ENCODE peak calls at places on chromosomes 2 and 18, in four cellular contexts. M is mesendoderm, C is H1, X is H9. B is an unnamed sample.
A peak's percentile ranks its signal among the peaks of the same experiment; 100 is the strongest.

GRCh38 chr2:161044095-161044874 is 115.9 kb upstream of the TANK start:
- DNase-seq in M (no peak), C (no peak), X (no peak), B (peak; percentile 73)

GRCh38 chr2:128631698-128632490 is 313.2 kb upstream of the HS6ST1 start:
- DNase-seq in M (no peak), C (no peak), X (peak; percentile 22), B (no peak)

GRCh38 chr2:144083211-144083610 is 436.7 kb downstream of the ZEB2 start:
- DNase-seq in M (no peak), C (no peak), X (no peak), B (peak; percentile 85)

GRCh38 chr2:105177546-105178254 is 63.8 kb upstream of the GPR45 start:
- DNase-seq in M (peak; percentile 85), C (no peak), X (peak; percentile 46), B (no peak)

GRCh38 chr18:40868110-40868858 is 1086.8 kb upstream of the PIK3C3 start:
- DNase-seq in M (no peak), C (no peak), X (no peak), B (peak; percentile 96)

GRCh38 chr2:9356336-9356735 is 67.0 kb downstream of the ITGB1BP1 start:
- DNase-seq in M (no peak), C (no peak), X (no peak), B (no peak)

GRCh38 chr2:44778671-44779476 is 162.6 kb upstream of the SIX3 start:
- DNase-seq in M (peak; percentile 74), C (no peak), X (peak; percentile 75), B (no peak)

GRCh38 chr2:3517948-3518495 is 1.3 kb downstream of the ADI1 start:
- DNase-seq in M (no peak), C (no peak), X (no peak), B (no peak)

GRCh38 chr18:10352671-10353070 is 101.8 kb upstream of the APCDD1 start:
- DNase-seq in M (no peak), C (no peak), X (no peak), B (no peak)

DNA sequence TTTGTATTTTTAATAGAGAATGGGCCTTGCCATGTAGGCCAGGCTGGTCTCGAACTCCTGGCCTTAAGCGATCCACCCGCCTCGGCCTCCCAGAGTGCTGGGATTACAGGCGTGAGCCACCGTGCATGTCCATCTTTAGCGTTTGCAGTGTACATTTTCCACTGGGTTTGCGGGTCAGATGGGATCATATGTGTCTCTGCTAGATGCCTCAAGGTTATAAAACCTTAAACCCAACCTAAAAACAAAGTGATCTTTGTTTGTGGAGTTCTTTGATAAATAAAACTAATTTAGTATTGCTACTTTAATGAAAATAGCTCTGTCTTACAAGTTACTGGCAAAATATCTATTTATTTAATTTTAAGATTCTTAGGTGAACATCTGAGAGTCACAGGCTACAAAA is 13.1 kb upstream of the ALPG start:
- DNase-seq in M (no peak), C (no peak), X (no peak), B (no peak)
- H4K5ac ChIP-seq in M (no peak overlapping the region), C (no peak overlapping the region), X (no peak overlapping the region), B (no peak overlapping the region)

DNA sequence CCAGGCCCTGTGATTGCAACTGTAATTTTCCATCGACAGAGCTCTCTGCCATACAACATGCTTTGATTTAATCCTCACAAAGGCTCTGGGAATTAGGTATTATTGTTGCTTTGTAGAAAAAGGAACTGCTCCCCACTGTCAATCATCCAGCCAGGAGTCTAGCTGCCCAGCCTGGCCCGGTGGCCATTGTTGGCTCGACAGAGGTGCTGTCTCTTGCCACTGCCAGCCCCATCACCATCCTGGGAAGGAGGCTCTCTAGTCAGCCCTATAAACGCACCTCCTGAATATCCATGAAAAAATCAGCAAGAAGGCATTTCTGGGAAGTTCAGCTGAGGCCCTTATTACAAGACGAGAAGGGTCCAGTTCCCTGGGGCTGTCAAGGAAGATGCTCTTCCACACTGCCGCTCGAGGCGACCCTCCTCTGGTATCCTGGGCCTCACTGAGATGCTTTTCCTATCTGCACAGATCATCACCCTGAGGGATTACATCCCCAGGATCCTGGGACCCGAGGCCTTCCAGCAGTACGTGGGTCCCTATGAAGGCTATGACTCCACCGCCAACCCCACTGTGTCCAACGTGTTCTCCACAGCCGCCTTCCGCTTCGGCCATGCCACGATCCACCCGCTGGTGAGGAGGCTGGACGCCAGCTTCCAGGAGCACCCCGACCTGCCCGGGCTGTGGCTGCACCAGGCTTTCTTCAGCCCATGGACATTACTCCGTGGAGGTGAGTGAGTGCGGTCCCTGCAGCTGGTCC is 71.0 kb downstream of the TPO start:
- DNase-seq in M (no peak), C (no peak), X (no peak), B (no peak)
- H2AK5ac ChIP-seq in M (no peak overlapping the region), C (no peak overlapping the region), X (no peak overlapping the region), B (no peak overlapping the region)

GRCh38 chr2:241991236-241991635 is 121.7 kb downstream of the RTP5 start:
- DNase-seq in M (no peak), C (no peak), X (no peak), B (no peak)

GRCh38 chr2:241994556-241995213 is 125.2 kb downstream of the RTP5 start:
- DNase-seq in M (no peak), C (no peak), X (no peak), B (no peak)

GRCh38 chr2:241994086-241994485 is 124.6 kb downstream of the RTP5 start:
- DNase-seq in M (no peak), C (no peak), X (no peak), B (no peak)

GRCh38 chr2:241992753-241993152 is 123.2 kb downstream of the RTP5 start:
- DNase-seq in M (no peak), C (no peak), X (no peak), B (no peak)

DNA sequence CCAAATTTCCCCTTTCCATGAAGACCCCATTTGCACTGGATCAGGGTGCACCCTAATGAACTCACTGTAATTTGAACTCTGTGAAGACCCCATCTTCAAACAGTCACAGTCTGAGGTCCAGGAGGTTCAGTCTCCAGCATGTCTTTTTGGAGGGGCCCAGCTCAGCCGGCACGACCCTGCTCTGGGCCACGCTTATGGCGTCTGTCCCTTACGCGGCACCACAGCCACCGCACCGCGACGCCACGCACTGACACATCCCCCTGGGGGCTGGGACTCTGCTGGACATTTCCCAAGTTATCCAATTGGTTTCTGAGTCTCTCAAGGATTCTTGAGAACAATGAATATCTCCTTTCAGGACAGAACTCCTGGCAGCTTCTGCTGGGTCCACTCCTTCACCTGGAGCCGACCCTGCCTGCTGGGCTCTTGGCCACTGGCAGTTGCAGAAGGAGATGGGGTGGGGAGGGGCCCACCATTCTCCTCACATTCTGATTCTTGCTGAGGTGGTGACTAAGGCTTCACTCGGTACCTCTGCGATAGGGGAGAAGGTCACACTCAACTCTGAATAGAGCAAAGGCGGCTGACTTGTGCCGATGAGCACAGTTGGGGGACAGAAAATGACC is 124.0 kb downstream of the RTP5 start:
- DNase-seq in M (no peak), C (no peak), X (no peak), B (no peak)
- H4K5ac ChIP-seq in M (no peak overlapping the region), C (no peak overlapping the region), X (no peak overlapping the region), B (no peak overlapping the region)

GRCh38 chr2:239769574-239770145 is 255.5 kb downstream of the NDUFA10 start:
- DNase-seq in M (no peak), C (no peak), X (no peak), B (no peak)
- H2AK5ac ChIP-seq in M (no peak overlapping the region), C (no peak overlapping the region), X (no peak overlapping the region), B (no peak overlapping the region)

DNA sequence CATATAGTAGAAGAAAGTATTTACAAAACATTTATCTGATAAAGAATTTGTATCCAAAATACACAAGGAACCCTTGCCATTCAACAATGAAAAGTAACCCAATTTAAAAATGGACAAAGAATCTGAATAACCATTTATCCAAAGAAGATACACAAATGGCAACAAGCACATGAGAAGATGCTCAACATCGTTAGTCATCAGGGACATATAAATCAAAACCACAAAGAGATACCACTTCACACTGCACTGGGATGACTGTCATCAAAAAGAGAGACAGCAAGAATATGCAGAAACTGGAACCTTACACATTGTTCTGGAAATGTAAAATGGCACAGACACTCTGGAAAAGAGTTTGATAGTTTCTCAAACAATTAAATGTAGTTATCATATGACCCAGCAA is 27.3 kb downstream of the GAREM1 start:
- DNase-seq in M (no peak), C (no peak), X (no peak), B (no peak)
- H4K5ac ChIP-seq in M (no peak overlapping the region), C (no peak overlapping the region), X (no peak overlapping the region), B (no peak overlapping the region)

GRCh38 chr2:47724221-47724981 is 58.5 kb upstream of the MSH6 start:
- DNase-seq in M (peak; percentile 64), C (no peak), X (no peak), B (peak; percentile 13)
- H2AK5ac ChIP-seq in M (no peak overlapping the region), C (no peak overlapping the region), X (no peak overlapping the region), B (no peak overlapping the region)

GRCh38 chr18:67239826-67240225 is 276.7 kb downstream of the DSEL start:
- DNase-seq in M (no peak), C (no peak), X (no peak), B (no peak)
- H4K5ac ChIP-seq in M (no peak overlapping the region), C (no peak overlapping the region), X (no peak overlapping the region), B (no peak overlapping the region)

DNA sequence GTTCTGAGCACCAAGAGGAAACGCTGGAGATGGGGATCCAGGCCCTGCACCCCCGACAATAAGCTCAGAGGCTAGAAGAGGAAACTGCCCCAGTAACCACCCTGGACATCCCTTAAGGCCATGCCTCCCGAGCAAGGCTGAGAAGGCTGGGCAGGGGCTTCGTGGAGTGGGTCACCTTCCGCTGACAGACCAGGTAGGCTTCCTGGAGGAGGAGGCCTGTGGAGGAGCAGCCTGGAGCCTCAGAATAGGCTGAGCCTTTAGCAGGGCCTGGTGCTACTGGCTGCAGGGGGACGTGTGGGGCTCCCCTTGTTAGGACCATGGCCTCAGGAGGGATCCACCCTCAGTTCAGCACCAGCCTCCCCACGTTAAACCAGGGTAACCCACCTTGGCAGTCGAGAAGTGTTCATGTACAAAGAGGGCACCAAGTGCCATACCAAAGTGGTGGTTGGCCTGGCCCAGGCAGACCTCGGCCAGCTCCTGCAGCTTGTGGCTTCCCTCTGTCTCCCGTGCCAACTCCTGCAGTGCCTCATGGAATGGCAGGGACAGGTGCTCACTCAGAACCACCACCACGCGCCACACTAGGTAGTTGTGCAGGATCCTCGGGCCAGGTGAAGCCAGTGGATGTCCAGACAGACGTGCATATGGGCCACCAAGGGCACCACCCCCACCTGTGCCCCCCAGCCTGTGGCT is 28.5 kb upstream of the ALPP start:
- DNase-seq in M (no peak), C (no peak), X (no peak), B (no peak)
- H2AK5ac ChIP-seq in M (no peak overlapping the region), C (no peak overlapping the region), X (no peak overlapping the region), B (no peak overlapping the region)

DNA sequence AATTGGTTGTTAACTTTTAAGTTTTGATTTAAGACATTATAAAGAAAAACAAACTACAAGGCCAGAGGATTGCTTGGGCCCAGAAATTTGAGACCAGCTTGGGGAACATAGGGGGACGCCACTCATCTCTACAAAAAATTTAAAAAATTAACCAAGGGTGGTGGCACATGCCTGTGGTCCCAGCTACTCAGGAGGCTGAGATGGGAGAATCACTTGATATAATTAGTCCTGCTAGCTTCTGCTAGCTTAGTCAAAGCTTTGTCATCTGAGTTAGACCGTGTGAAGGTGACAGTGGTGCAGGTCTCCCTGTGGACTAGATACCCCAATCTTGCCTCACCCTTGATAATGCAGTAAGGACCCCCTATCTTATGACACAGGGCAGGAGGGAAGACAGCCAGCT is 6.0 kb upstream of the ZNF396 start:
- DNase-seq in M (no peak), C (no peak), X (no peak), B (no peak)
- H4K5ac ChIP-seq in M (no peak overlapping the region), C (no peak overlapping the region), X (no peak overlapping the region), B (no peak overlapping the region)

B was measured in IMR-90.